ENCODE peak calls at places on chromosomes 5 and 9, in five cellular contexts. C, O, P, U and W are unnamed samples.

GRCh38 chr9:73006986-73007385 is 54.1 kb upstream of the ALDH1A1 start:
- DNase-seq in C (no peak), U (no peak), O (no peak), P (no peak), W (no peak)

GRCh38 chr5:142544946-142545652 is 140.8 kb downstream of the FGF1 start:
- DNase-seq in P (no peak), U (no peak), O (no peak), C (no peak), W (no peak)

GRCh38 chr9:27626629-27627564 is 53.6 kb upstream of the C9orf72 start:
- DNase-seq in P (no peak), U (no peak), C (no peak), O (no peak), W (no peak)

GRCh38 chr9:112489876-112490661 is 3.4 kb downstream of the KIAA1958 start:
- DNase-seq in C (no peak), O (no peak), U (no peak), P (no peak), W (no peak)

GRCh38 chr5:120446068-120446492 is 18.0 kb upstream of the PRR16 start:
- DNase-seq in O (no peak), U (no peak), C (no peak), P (no peak), W (no peak)

GRCh38 chr9:120889606-120890396 is 12.8 kb upstream of the PHF19 start:
- DNase-seq in P (no peak), O (no peak), C (no peak), U (no peak), W (no peak)

GRCh38 chr5:132246806-132247205 is 10.7 kb upstream of the PDLIM4 start:
- DNase-seq in P (no peak), U (no peak), O (no peak), C (no peak), W (no peak)

GRCh38 chr5:143119301-143119769 is 284.2 kb downstream of the NR3C1 start:
- DNase-seq in O (no peak), P (no peak), C (no peak), U (no peak), W (no peak)

GRCh38 chr5:62649025-62649424 is 70.4 kb downstream of the LRRC70 start:
- DNase-seq in P (no peak), O (no peak), C (no peak), U (no peak), W (no peak)

GRCh38 chr9:33676746-33677505 is 118.4 kb upstream of the PRSS3 start:
- DNase-seq in U (no peak), P (peak), C (peak), O (peak), W (peak)

GRCh38 chr5:116135344-116135743 is 50.5 kb downstream of the COMMD10 start:
- DNase-seq in C (no peak), U (no peak), O (peak), P (no peak), W (no peak)

GRCh38 chr5:150313921-150314716 is 11.4 kb upstream of the ARSI start:
- DNase-seq in U (no peak), O (no peak), C (no peak), P (no peak), W (no peak)

GRCh38 chr5:132075719-132076077 is 2.1 kb downstream of the CSF2 start:
- DNase-seq in P (no peak), O (no peak), U (no peak), C (no peak), W (no peak)

GRCh38 chr9:84652496-84653081 is 16.9 kb upstream of the NTRK2 start:
- DNase-seq in C (no peak), P (no peak), U (no peak), O (no peak), W (no peak)

GRCh38 chr9:36336511-36336910 is 63.6 kb downstream of the RNF38 start:
- DNase-seq in C (no peak), P (no peak), O (no peak), U (no peak), W (no peak)

GRCh38 chr9:129888085-129888808 is 53.0 kb downstream of the USP20 start:
- DNase-seq in O (peak), C (peak), P (peak), U (peak), W (peak)

GRCh38 chr9:129945314-129945713 is 97.7 kb downstream of the FNBP1 start:
- DNase-seq in O (peak), C (no peak), U (no peak), P (no peak), W (no peak)

GRCh38 chr5:39256472-39256871 is 37.1 kb upstream of the FYB1 start:
- DNase-seq in O (no peak), P (peak), C (no peak), U (no peak), W (no peak)

GRCh38 chr9:90969021-90969675 is 167.5 kb downstream of the SYK start:
- DNase-seq in C (no peak), U (no peak), P (no peak), O (no peak), W (no peak)

GRCh38 chr5:141734501-141735231 is 52.6 kb upstream of the ARAP3 start:
- DNase-seq in P (peak), O (peak), C (peak), U (no peak), W (no peak)